ENCODE peak calls at places on chromosomes 2 and 18, in four cellular contexts. R is gastrocnemius medialis, A is body of pancreas, E is cardiac muscle cell. J is an unnamed sample. For H3K4me1, the result is how much of the 10 kb centered on the place peaks cover.

GRCh38 chr2:857937-858336 is 92.7 kb upstream of the SNTG2 start:
- DNase-seq in A (no peak), R (no peak), E (no peak), J (no peak)

GRCh38 chr2:164306872-164307271 is 314.4 kb downstream of the GRB14 start:
- DNase-seq in R (no peak), A (no peak), E (no peak), J (no peak)

GRCh38 chr2:206225435-206226232 is 48.8 kb upstream of the ZDBF2 start:
- DNase-seq in E (no peak), R (no peak), A (no peak), J (no peak)

GRCh38 chr2:86337235-86338099 is at the start of gene REEP1:
- DNase-seq in R (peak), A (peak), E (peak), J (no peak)

GRCh38 chr2:16478817-16479216 is 186.8 kb downstream of the CYRIA start:
- DNase-seq in A (no peak), R (no peak), E (no peak), J (no peak)

GRCh38 chr2:137964066-137964858 is at the start of gene HNMT:
- DNase-seq in A (peak), E (peak), R (no peak), J (no peak)

GRCh38 chr2:25558262-25558661 is 115.1 kb downstream of the DTNB start:
- DNase-seq in A (no peak), E (peak), R (no peak), J (no peak)

GRCh38 chr2:150783015-150783414 is 295.5 kb upstream of the RND3 start:
- DNase-seq in A (no peak), R (no peak), E (peak), J (no peak)

GRCh38 chr18:54241483-54241882 is 17.0 kb upstream of the MBD2 start:
- DNase-seq in E (no peak), A (no peak), R (no peak), J (no peak)

GRCh38 chr2:105812180-105813044 is 67.7 kb downstream of the NCK2 start:
- DNase-seq in A (no peak), E (peak), R (peak), J (no peak)

GRCh38 chr2:83594261-83594660 is 864.8 kb downstream of the SUCLG1 start:
- DNase-seq in A (no peak), E (no peak), R (no peak), J (no peak)

GRCh38 chr2:180655842-180656454 is 324.5 kb upstream of the UBE2E3 start:
- DNase-seq in E (no peak), A (no peak), R (no peak), J (no peak)
- TF ChIP-seq CTCF in E (peak), A (no peak), R (no peak), J (no peak)

DNA sequence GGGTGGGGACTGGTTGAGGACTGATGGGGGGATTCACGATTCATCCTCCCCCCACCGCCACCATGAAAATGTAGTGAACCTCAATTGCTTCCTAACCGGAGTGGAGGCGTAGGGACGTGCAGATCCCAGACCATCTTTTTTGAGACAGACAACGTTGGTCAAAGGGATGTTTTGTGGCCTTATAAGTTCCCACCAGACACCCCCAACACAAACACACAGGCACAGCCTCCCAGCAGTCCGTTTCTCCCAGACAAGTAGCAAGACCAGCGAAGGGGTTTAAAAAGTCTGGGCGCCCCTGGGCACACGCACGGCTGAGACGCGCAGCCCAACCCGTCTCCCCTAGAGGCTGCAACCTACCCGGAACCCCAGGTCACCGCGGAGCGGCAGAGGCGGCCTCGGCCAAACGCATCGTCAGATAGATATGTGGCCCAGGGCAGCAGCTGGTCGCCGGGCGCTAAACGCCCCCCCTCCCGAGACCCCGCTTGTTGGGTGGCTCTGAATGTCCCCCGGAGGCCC is 1.3 kb downstream of the GBX2 start:
- DNase-seq in A (no peak), R (no peak), E (no peak), J (no peak)
- H3K4me3 ChIP-seq in A (no peak), R (peak), E (peak), J (no peak)

GRCh38 chr18:24663026-24663425 is 202.6 kb downstream of the HRH4 start:
- DNase-seq in R (no peak), E (no peak), A (no peak), J (no peak)
- H3K4me1 ChIP-seq in R (under half), E (under half), A (under half), J (under half)

GRCh38 chr2:232925153-232925768 is 55.2 kb downstream of the SNORC start:
- DNase-seq in A (no peak), R (peak), E (no peak), J (no peak)
- TF ChIP-seq CTCF in A (no peak), R (no peak), E (no peak), J (no peak)

GRCh38 chr2:39434233-39434897 is 2.7 kb downstream of the MAP4K3 start:
- DNase-seq in R (no peak), E (no peak), A (no peak), J (no peak)
- H3K4me3 ChIP-seq in R (peak), E (peak), A (no peak), J (no peak)

GRCh38 chr2:126822115-126822514 is 76.6 kb upstream of the TEX51 start:
- DNase-seq in E (no peak), R (no peak), A (no peak), J (no peak)
- H3K4me1 ChIP-seq in E (under half), R (under half), A (under half), J (under half)

GRCh38 chr2:189147361-189147760 is 32.2 kb downstream of the COL5A2 start:
- DNase-seq in R (no peak), A (no peak), E (no peak), J (no peak)

GRCh38 chr2:189143930-189144329 is 35.6 kb downstream of the COL5A2 start:
- DNase-seq in A (no peak), R (no peak), E (peak), J (no peak)

GRCh38 chr2:189144700-189145211 is 34.8 kb downstream of the COL5A2 start:
- DNase-seq in E (peak), R (no peak), A (no peak), J (no peak)

GRCh38 chr2:189146553-189146952 is 33.0 kb downstream of the COL5A2 start:
- DNase-seq in A (no peak), E (no peak), R (no peak), J (no peak)

DNA sequence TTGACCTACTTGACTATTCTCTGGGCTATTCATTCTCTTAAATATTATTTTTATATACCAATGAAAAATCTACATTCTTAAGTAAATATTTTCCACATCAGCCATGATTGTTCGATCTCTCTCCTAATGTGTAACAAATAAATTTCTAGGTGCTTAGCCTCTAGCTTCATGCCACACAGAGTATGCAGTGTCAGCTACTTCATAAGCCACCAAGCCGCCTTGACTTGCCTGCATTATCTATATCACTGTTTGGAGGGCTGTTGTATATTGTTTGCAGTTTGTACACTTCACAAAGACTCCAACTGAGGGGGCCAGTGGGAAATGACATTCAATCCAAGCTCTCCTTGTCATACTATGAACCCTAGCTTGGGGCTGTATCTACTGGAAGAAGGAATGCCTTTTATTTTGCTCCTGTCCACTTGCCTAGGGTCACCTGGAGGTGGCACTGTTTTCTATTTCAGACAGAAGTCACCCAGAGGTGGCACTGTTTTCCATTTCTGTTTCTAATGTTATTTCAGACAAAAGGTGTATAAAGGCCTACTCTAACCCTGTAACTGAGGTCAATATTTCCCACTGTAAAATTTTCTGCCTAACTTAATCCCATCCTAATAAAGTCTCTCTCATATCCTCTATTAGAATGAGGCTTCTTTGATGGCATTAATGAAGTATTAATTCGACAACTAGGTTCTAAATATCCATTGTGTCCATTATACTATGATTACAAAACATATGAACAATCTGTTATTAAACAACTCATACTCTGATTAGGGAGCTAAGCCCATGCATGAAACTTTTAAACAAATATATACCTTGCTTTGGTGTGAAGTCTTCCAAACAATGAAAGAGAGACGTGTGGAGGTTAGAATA is 36.4 kb downstream of the COL5A2 start:
- DNase-seq in A (peak), R (no peak), E (no peak), J (no peak)
- TF ChIP-seq CTCF in A (peak), R (peak), E (peak), J (peak)

GRCh38 chr2:237591379-237591881 is 896 bp upstream of the RAB17 start:
- DNase-seq in R (no peak), A (no peak), E (peak), J (peak)
- H3K4me3 ChIP-seq in R (no peak), A (no peak), E (no peak), J (no peak)

GRCh38 chr2:43391877-43392214 is 165.4 kb upstream of the ZFP36L2 start:
- DNase-seq in A (no peak), R (no peak), E (peak), J (no peak)
- H3K4me1 ChIP-seq in A (under half), R (under half), E (under half), J (under half)

DNA sequence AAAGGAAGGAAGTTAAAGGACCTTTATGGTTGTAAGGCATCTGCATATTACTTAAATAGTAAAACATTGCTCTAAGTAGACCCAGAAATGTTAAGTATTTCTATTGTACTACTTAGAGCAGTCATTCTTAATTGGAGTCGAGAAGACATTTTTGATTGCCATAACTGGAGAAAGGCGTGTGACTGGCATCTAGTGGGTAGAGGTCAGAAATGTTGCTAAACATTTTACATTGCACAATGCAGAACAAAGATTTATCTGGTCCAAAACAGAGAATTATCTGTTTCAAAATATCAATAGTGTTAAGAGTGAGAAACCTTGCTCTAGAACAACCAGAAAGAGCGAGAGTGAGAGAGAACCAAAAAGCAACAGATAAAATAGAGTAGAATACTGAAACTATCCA is 23.3 kb upstream of the ROCK1 start:
- DNase-seq in E (peak), R (no peak), A (no peak), J (no peak)
- TF ChIP-seq CTCF in E (peak), R (no peak), A (peak), J (peak)

J was measured in lung.